ENCODE peak calls at places on chromosomes 11 and 22, in eight cellular contexts. S, K, D, A, N, T, X and U are unnamed samples.

GRCh38 chr22:17436382-17436951 is 67.2 kb downstream of the CECR2 start:
- DNase-seq in S (no peak), K (no peak), D (peak; percentile 60), A (no peak), N (no peak), T (no peak), X (no peak), U (no peak)

GRCh38 chr11:47590026-47590861 is 3.8 kb downstream of the FAM180B start:
- DNase-seq in S (no peak), K (no peak), D (peak; percentile 49), A (no peak), N (no peak), T (no peak), X (no peak), U (no peak)

GRCh38 chr11:1167256-1167655 is 9.5 kb downstream of the MUC5AC start:
- DNase-seq in S (no peak), K (peak; percentile 38), D (no peak), A (no peak), N (no peak), T (no peak), X (no peak), U (no peak)

GRCh38 chr11:45964911-45965389 is 42.5 kb downstream of the LARGE2 start:
- DNase-seq in S (peak; percentile 49), K (peak; percentile 70), D (peak; percentile 90), A (peak; percentile 72), N (peak; percentile 81), T (peak; percentile 67), X (peak; percentile 68), U (peak; percentile 35)

GRCh38 chr11:90204832-90205646 is 17.8 kb downstream of the CHORDC1 start:
- DNase-seq in S (no peak), K (no peak), D (peak; percentile 76), A (no peak), N (peak; percentile 34), T (no peak), X (peak; percentile 22), U (no peak)

GRCh38 chr22:33455036-33455435 is 396.9 kb upstream of the SYN3 start:
- DNase-seq in S (no peak), K (no peak), D (no peak), A (no peak), N (no peak), T (no peak), X (no peak), U (no peak)

GRCh38 chr11:100340416-100341323 is 346.4 kb upstream of the ARHGAP42 start:
- DNase-seq in S (no peak), K (no peak), D (peak; percentile 11), A (no peak), N (no peak), T (no peak), X (peak; percentile 7), U (no peak)

GRCh38 chr11:34379081-34379480 is 21.3 kb upstream of the ABTB2 start:
- DNase-seq in S (no peak), K (no peak), D (no peak), A (no peak), N (no peak), T (no peak), X (no peak), U (no peak)

GRCh38 chr11:95282337-95282751 is 51.3 kb upstream of the SESN3 start:
- DNase-seq in S (no peak), K (no peak), D (peak; percentile 77), A (no peak), N (no peak), T (no peak), X (peak; percentile 27), U (no peak)

GRCh38 chr11:61791737-61792309 is 576 bp downstream of the TMEM258 start:
- DNase-seq in S (peak; percentile 76), K (peak; percentile 77), D (peak; percentile 96), A (no peak), N (peak; percentile 85), T (no peak), X (peak; percentile 80), U (peak; percentile 73)

GRCh38 chr11:61893981-61894380 is 2.6 kb upstream of the FADS3 start:
- DNase-seq in S (no peak), K (no peak), D (peak; percentile 93), A (no peak), N (no peak), T (no peak), X (no peak), U (no peak)

GRCh38 chr11:60973699-60974098 is 2.2 kb downstream of the CD6 start:
- DNase-seq in S (no peak), K (no peak), D (no peak), A (peak; percentile 49), N (no peak), T (no peak), X (no peak), U (no peak)

GRCh38 chr22:24601217-24602104 is 1.5 kb upstream of the GGT1 start:
- DNase-seq in S (peak; percentile 66), K (no peak), D (no peak), A (peak; percentile 45), N (peak; percentile 64), T (no peak), X (peak; percentile 93), U (peak; percentile 85)

GRCh38 chr11:36000616-36001190 is 56.8 kb downstream of the LDLRAD3 start:
- DNase-seq in S (no peak), K (no peak), D (no peak), A (no peak), N (no peak), T (no peak), X (no peak), U (no peak)

GRCh38 chr22:28147401-28147800 is 228.3 kb upstream of the PITPNB start:
- DNase-seq in S (no peak), K (no peak), D (no peak), A (no peak), N (no peak), T (no peak), X (no peak), U (no peak)

GRCh38 chr11:25890626-25891250 is 441.2 kb upstream of the ANO3 start:
- DNase-seq in S (no peak), K (no peak), D (no peak), A (no peak), N (no peak), T (no peak), X (no peak), U (no peak)

GRCh38 chr22:28544431-28544868 is 135.2 kb downstream of the TTC28 start:
- DNase-seq in S (no peak), K (no peak), D (peak; percentile 5), A (no peak), N (no peak), T (no peak), X (no peak), U (no peak)

GRCh38 chr11:134332189-134332631 is 422 bp downstream of the GLB1L2 start:
- DNase-seq in S (peak; percentile 34), K (no peak), D (no peak), A (no peak), N (peak; percentile 72), T (no peak), X (peak; percentile 25), U (no peak)

GRCh38 chr11:62607729-62608128 is 4.8 kb downstream of the EML3 start:
- DNase-seq in S (no peak), K (no peak), D (no peak), A (no peak), N (no peak), T (no peak), X (no peak), U (no peak)

GRCh38 chr22:36022162-36022561 is 6.5 kb downstream of the RBFOX2 start:
- DNase-seq in S (no peak), K (no peak), D (peak; percentile 46), A (no peak), N (no peak), T (no peak), X (no peak), U (no peak)

GRCh38 chr11:61091373-61092279 is 10.7 kb upstream of the CD5 start:
- DNase-seq in S (no peak), K (peak; percentile 37), D (peak; percentile 59), A (no peak), N (no peak), T (no peak), X (no peak), U (no peak)

DNA sequence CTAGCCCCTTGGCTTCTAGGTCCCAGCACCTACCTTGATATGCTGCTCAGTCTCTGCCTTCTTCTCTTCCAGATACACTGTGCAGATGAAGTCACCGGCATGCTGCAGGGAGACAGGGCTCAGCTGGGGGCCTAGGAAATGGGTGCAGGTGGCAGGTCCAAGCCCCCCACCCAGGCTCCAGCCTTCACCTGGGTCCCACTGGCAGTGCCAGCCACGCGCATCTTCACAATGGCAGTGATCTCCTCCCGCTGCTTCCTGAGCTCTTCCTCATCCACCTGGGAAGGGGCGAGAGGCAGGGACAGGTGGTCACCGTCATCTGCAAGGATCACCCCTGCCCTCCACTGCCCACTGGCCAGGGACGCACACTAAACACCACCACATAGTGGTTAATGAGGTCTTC is 21.1 kb upstream of the PDE2A start:
- DNase-seq in S (no peak), K (no peak), D (no peak), A (no peak), N (no peak), T (no peak), X (no peak), U (no peak)
- H3K36me3 ChIP-seq in S (peaks cover 6% of the 10 kb centered on the region), K (peaks cover 72% of the 10 kb centered on the region), D (peaks cover 46% of the 10 kb centered on the region), A (peaks cover 74% of the 10 kb centered on the region), N (peaks cover 76% of the 10 kb centered on the region), T (peaks cover 33% of the 10 kb centered on the region), X (peaks cover 61% of the 10 kb centered on the region), U (peaks cover 98% of the 10 kb centered on the region)

GRCh38 chr22:38712496-38713207 is 6.9 kb downstream of the GTPBP1 start:
- DNase-seq in S (no peak), K (no peak), D (no peak), A (no peak), N (no peak), T (no peak), X (no peak), U (no peak)

GRCh38 chr22:38707984-38708383 is 2.2 kb downstream of the GTPBP1 start:
- DNase-seq in S (no peak), K (no peak), D (no peak), A (no peak), N (no peak), T (no peak), X (no peak), U (no peak)

GRCh38 chr22:38709306-38709705 is 3.6 kb downstream of the GTPBP1 start:
- DNase-seq in S (no peak), K (no peak), D (no peak), A (no peak), N (no peak), T (no peak), X (no peak), U (no peak)

GRCh38 chr22:38710352-38710751 is 4.6 kb downstream of the GTPBP1 start:
- DNase-seq in S (no peak), K (no peak), D (no peak), A (no peak), N (no peak), T (no peak), X (no peak), U (no peak)

GRCh38 chr22:38710866-38711265 is 5.1 kb downstream of the GTPBP1 start:
- DNase-seq in S (no peak), K (no peak), D (no peak), A (no peak), N (no peak), T (no peak), X (no peak), U (no peak)
- H3K4me3 ChIP-seq in S (no peak overlapping the region), K (no peak overlapping the region), D (no peak overlapping the region), A (no peak overlapping the region), N (no peak overlapping the region), T (no peak overlapping the region), X (no peak overlapping the region), U (no peak overlapping the region)

GRCh38 chr11:12480401-12480800 is 103.0 kb downstream of the PARVA start:
- DNase-seq in S (no peak), K (no peak), D (no peak), A (no peak), N (no peak), T (no peak), X (no peak), U (no peak)
- H3K36me3 ChIP-seq in S (no peaks in the 10 kb centered on the region), K (peaks cover 58% of the 10 kb centered on the region), D (peaks cover 2% of the 10 kb centered on the region), A (no peaks in the 10 kb centered on the region), N (peaks cover 2% of the 10 kb centered on the region), T (no peaks in the 10 kb centered on the region), X (peaks cover 10% of the 10 kb centered on the region), U (peaks cover 61% of the 10 kb centered on the region)

GRCh38 chr22:26479792-26480610 is 3.6 kb downstream of the HPS4 start:
- DNase-seq in S (no peak), K (peak; percentile 11), D (no peak), A (no peak), N (no peak), T (no peak), X (no peak), U (no peak)
- H3K4me3 ChIP-seq in S (peak overlapping the region; percentile 2), K (no peak overlapping the region), D (no peak overlapping the region), A (peak overlapping the region; percentile 31), N (peak overlapping the region; percentile 14), T (no peak overlapping the region), X (no peak overlapping the region), U (no peak overlapping the region)